ENCODE peak calls at places on chromosome 3, in seven cellular contexts. One of them, this sample, is unnamed.
A peak's percentile ranks its signal among the peaks of the same experiment; 100 is the strongest.

GRCh38 chr3:66362541-66362941 is 138.3 kb downstream of the LRIG1 start:
- DNase-seq in activated T-helper 1 cell treated with Interleukin-2 at 50 U/mL for 16 hours: no peak
- DNase-seq in activated naive CD8-positive, alpha-beta T cell treated with anti-CD3 and anti-CD28 coated beads for 36 hours: no peak
- DNase-seq in A172: peak; percentile 67
- DNase-seq in activated T-cell treated with anti-CD3 and anti-CD28 coated beads for 1 hour: no peak
- DNase-seq in vagina: no peak
- DNase-seq in fibroblast of pulmonary artery: peak; percentile 53
- DNase-seq in this sample: no peak

GRCh38 chr3:157082305-157082981 is 77.5 kb downstream of the CCNL1 start:
- DNase-seq in A172: peak; percentile 47
- DNase-seq in activated naive CD8-positive, alpha-beta T cell treated with anti-CD3 and anti-CD28 coated beads for 36 hours: no peak
- DNase-seq in activated T-cell treated with anti-CD3 and anti-CD28 coated beads for 1 hour: no peak
- DNase-seq in vagina: no peak
- DNase-seq in fibroblast of pulmonary artery: peak; percentile 40
- DNase-seq in activated T-helper 1 cell treated with Interleukin-2 at 50 U/mL for 16 hours: no peak
- DNase-seq in this sample: no peak

GRCh38 chr3:24709921-24710320 is 215.3 kb upstream of the THRB start:
- DNase-seq in vagina: no peak
- DNase-seq in fibroblast of pulmonary artery: no peak
- DNase-seq in activated T-cell treated with anti-CD3 and anti-CD28 coated beads for 1 hour: no peak
- DNase-seq in activated T-helper 1 cell treated with Interleukin-2 at 50 U/mL for 16 hours: no peak
- DNase-seq in A172: no peak
- DNase-seq in activated naive CD8-positive, alpha-beta T cell treated with anti-CD3 and anti-CD28 coated beads for 36 hours: no peak
- DNase-seq in this sample: no peak

GRCh38 chr3:55405436-55405835 is 81.7 kb downstream of the WNT5A start:
- DNase-seq in activated naive CD8-positive, alpha-beta T cell treated with anti-CD3 and anti-CD28 coated beads for 36 hours: no peak
- DNase-seq in activated T-cell treated with anti-CD3 and anti-CD28 coated beads for 1 hour: no peak
- DNase-seq in A172: peak; percentile 11
- DNase-seq in fibroblast of pulmonary artery: peak; percentile 35
- DNase-seq in vagina: no peak
- DNase-seq in activated T-helper 1 cell treated with Interleukin-2 at 50 U/mL for 16 hours: no peak
- DNase-seq in this sample: no peak

GRCh38 chr3:194281766-194282165 is 69.4 kb downstream of the CPN2 start:
- DNase-seq in activated T-cell treated with anti-CD3 and anti-CD28 coated beads for 1 hour: no peak
- DNase-seq in activated naive CD8-positive, alpha-beta T cell treated with anti-CD3 and anti-CD28 coated beads for 36 hours: no peak
- DNase-seq in activated T-helper 1 cell treated with Interleukin-2 at 50 U/mL for 16 hours: no peak
- DNase-seq in A172: no peak
- DNase-seq in vagina: no peak
- DNase-seq in fibroblast of pulmonary artery: no peak
- DNase-seq in this sample: no peak

GRCh38 chr3:6679510-6679909 is 181.4 kb upstream of the GRM7 start:
- DNase-seq in A172: no peak
- DNase-seq in fibroblast of pulmonary artery: no peak
- DNase-seq in activated T-cell treated with anti-CD3 and anti-CD28 coated beads for 1 hour: no peak
- DNase-seq in vagina: no peak
- DNase-seq in activated T-helper 1 cell treated with Interleukin-2 at 50 U/mL for 16 hours: no peak
- DNase-seq in activated naive CD8-positive, alpha-beta T cell treated with anti-CD3 and anti-CD28 coated beads for 36 hours: no peak
- DNase-seq in this sample: no peak

GRCh38 chr3:18369561-18370185 is 55.5 kb downstream of the SATB1 start:
- DNase-seq in A172: no peak
- DNase-seq in activated T-helper 1 cell treated with Interleukin-2 at 50 U/mL for 16 hours: no peak
- DNase-seq in activated T-cell treated with anti-CD3 and anti-CD28 coated beads for 1 hour: no peak
- DNase-seq in vagina: no peak
- DNase-seq in activated naive CD8-positive, alpha-beta T cell treated with anti-CD3 and anti-CD28 coated beads for 36 hours: no peak
- DNase-seq in fibroblast of pulmonary artery: no peak
- DNase-seq in this sample: no peak

GRCh38 chr3:65864357-65864904 is 174.3 kb downstream of the MAGI1 start:
- DNase-seq in fibroblast of pulmonary artery: no peak
- DNase-seq in A172: no peak
- DNase-seq in activated naive CD8-positive, alpha-beta T cell treated with anti-CD3 and anti-CD28 coated beads for 36 hours: no peak
- DNase-seq in activated T-cell treated with anti-CD3 and anti-CD28 coated beads for 1 hour: no peak
- DNase-seq in vagina: no peak
- DNase-seq in activated T-helper 1 cell treated with Interleukin-2 at 50 U/mL for 16 hours: no peak
- DNase-seq in this sample: no peak

GRCh38 chr3:33075996-33076395 is 20.9 kb downstream of the GLB1 start:
- DNase-seq in A172: peak; percentile 13
- DNase-seq in activated T-cell treated with anti-CD3 and anti-CD28 coated beads for 1 hour: no peak
- DNase-seq in vagina: no peak
- DNase-seq in activated T-helper 1 cell treated with Interleukin-2 at 50 U/mL for 16 hours: no peak
- DNase-seq in activated naive CD8-positive, alpha-beta T cell treated with anti-CD3 and anti-CD28 coated beads for 36 hours: no peak
- DNase-seq in fibroblast of pulmonary artery: peak; percentile 34
- DNase-seq in this sample: no peak

GRCh38 chr3:124785966-124786365 is 55.7 kb downstream of the UMPS start:
- DNase-seq in activated T-cell treated with anti-CD3 and anti-CD28 coated beads for 1 hour: no peak
- DNase-seq in vagina: no peak
- DNase-seq in activated naive CD8-positive, alpha-beta T cell treated with anti-CD3 and anti-CD28 coated beads for 36 hours: no peak
- DNase-seq in A172: no peak
- DNase-seq in activated T-helper 1 cell treated with Interleukin-2 at 50 U/mL for 16 hours: no peak
- DNase-seq in fibroblast of pulmonary artery: no peak
- DNase-seq in this sample: no peak

GRCh38 chr3:45944830-45945620 is 1.8 kb downstream of the CXCR6 start:
- DNase-seq in activated naive CD8-positive, alpha-beta T cell treated with anti-CD3 and anti-CD28 coated beads for 36 hours: no peak
- DNase-seq in activated T-helper 1 cell treated with Interleukin-2 at 50 U/mL for 16 hours: no peak
- DNase-seq in fibroblast of pulmonary artery: no peak
- DNase-seq in activated T-cell treated with anti-CD3 and anti-CD28 coated beads for 1 hour: no peak
- DNase-seq in A172: no peak
- DNase-seq in vagina: no peak
- DNase-seq in this sample: no peak

GRCh38 chr3:174986685-174987084 is 127.6 kb downstream of the NAALADL2 start:
- DNase-seq in activated T-helper 1 cell treated with Interleukin-2 at 50 U/mL for 16 hours: no peak
- DNase-seq in vagina: no peak
- DNase-seq in fibroblast of pulmonary artery: peak; percentile 41
- DNase-seq in activated naive CD8-positive, alpha-beta T cell treated with anti-CD3 and anti-CD28 coated beads for 36 hours: no peak
- DNase-seq in A172: no peak
- DNase-seq in activated T-cell treated with anti-CD3 and anti-CD28 coated beads for 1 hour: no peak
- DNase-seq in this sample: no peak

GRCh38 chr3:183106635-183107034 is 7.3 kb upstream of the MCCC1 start:
- DNase-seq in activated naive CD8-positive, alpha-beta T cell treated with anti-CD3 and anti-CD28 coated beads for 36 hours: no peak
- DNase-seq in activated T-cell treated with anti-CD3 and anti-CD28 coated beads for 1 hour: no peak
- DNase-seq in A172: no peak
- DNase-seq in activated T-helper 1 cell treated with Interleukin-2 at 50 U/mL for 16 hours: no peak
- DNase-seq in vagina: no peak
- DNase-seq in fibroblast of pulmonary artery: no peak
- DNase-seq in this sample: no peak

GRCh38 chr3:134313839-134314587 is 60.2 kb downstream of the AMOTL2 start:
- DNase-seq in vagina: no peak
- DNase-seq in activated T-cell treated with anti-CD3 and anti-CD28 coated beads for 1 hour: no peak
- DNase-seq in fibroblast of pulmonary artery: no peak
- DNase-seq in activated T-helper 1 cell treated with Interleukin-2 at 50 U/mL for 16 hours: no peak
- DNase-seq in activated naive CD8-positive, alpha-beta T cell treated with anti-CD3 and anti-CD28 coated beads for 36 hours: no peak
- DNase-seq in A172: peak; percentile 51
- DNase-seq in this sample: no peak

GRCh38 chr3:133591271-133591742 is 17.8 kb downstream of the CDV3 start:
- DNase-seq in A172: peak; percentile 69
- DNase-seq in activated naive CD8-positive, alpha-beta T cell treated with anti-CD3 and anti-CD28 coated beads for 36 hours: no peak
- DNase-seq in vagina: no peak
- DNase-seq in activated T-cell treated with anti-CD3 and anti-CD28 coated beads for 1 hour: no peak
- DNase-seq in activated T-helper 1 cell treated with Interleukin-2 at 50 U/mL for 16 hours: no peak
- DNase-seq in fibroblast of pulmonary artery: peak; percentile 75
- DNase-seq in this sample: no peak

GRCh38 chr3:78926523-78926922 is 841.3 kb downstream of the ROBO1 start:
- DNase-seq in activated naive CD8-positive, alpha-beta T cell treated with anti-CD3 and anti-CD28 coated beads for 36 hours: no peak
- DNase-seq in activated T-cell treated with anti-CD3 and anti-CD28 coated beads for 1 hour: no peak
- DNase-seq in A172: no peak
- DNase-seq in vagina: no peak
- DNase-seq in fibroblast of pulmonary artery: no peak
- DNase-seq in activated T-helper 1 cell treated with Interleukin-2 at 50 U/mL for 16 hours: no peak
- DNase-seq in this sample: no peak

GRCh38 chr3:51970606-51971300 is 3.1 kb downstream of the ABHD14B start:
- DNase-seq in vagina: no peak
- DNase-seq in fibroblast of pulmonary artery: no peak
- DNase-seq in activated naive CD8-positive, alpha-beta T cell treated with anti-CD3 and anti-CD28 coated beads for 36 hours: no peak
- DNase-seq in A172: no peak
- DNase-seq in activated T-helper 1 cell treated with Interleukin-2 at 50 U/mL for 16 hours: no peak
- DNase-seq in activated T-cell treated with anti-CD3 and anti-CD28 coated beads for 1 hour: no peak
- DNase-seq in this sample: no peak

GRCh38 chr3:182979719-182980191 is 583 bp downstream of the DCUN1D1 start:
- DNase-seq in activated naive CD8-positive, alpha-beta T cell treated with anti-CD3 and anti-CD28 coated beads for 36 hours: peak; percentile 6
- DNase-seq in A172: peak; percentile 19
- DNase-seq in vagina: no peak
- DNase-seq in activated T-cell treated with anti-CD3 and anti-CD28 coated beads for 1 hour: no peak
- DNase-seq in activated T-helper 1 cell treated with Interleukin-2 at 50 U/mL for 16 hours: peak; percentile 6
- DNase-seq in fibroblast of pulmonary artery: no peak
- DNase-seq in this sample: peak; percentile 35

GRCh38 chr3:78908236-78908635 is 859.6 kb downstream of the ROBO1 start:
- DNase-seq in activated naive CD8-positive, alpha-beta T cell treated with anti-CD3 and anti-CD28 coated beads for 36 hours: no peak
- DNase-seq in activated T-helper 1 cell treated with Interleukin-2 at 50 U/mL for 16 hours: no peak
- DNase-seq in fibroblast of pulmonary artery: peak; percentile 39
- DNase-seq in vagina: no peak
- DNase-seq in activated T-cell treated with anti-CD3 and anti-CD28 coated beads for 1 hour: no peak
- DNase-seq in A172: no peak
- DNase-seq in this sample: no peak

GRCh38 chr3:107791450-107791849 is 268.7 kb downstream of the BBX start:
- DNase-seq in A172: no peak
- DNase-seq in activated T-helper 1 cell treated with Interleukin-2 at 50 U/mL for 16 hours: no peak
- DNase-seq in activated T-cell treated with anti-CD3 and anti-CD28 coated beads for 1 hour: no peak
- DNase-seq in vagina: no peak
- DNase-seq in activated naive CD8-positive, alpha-beta T cell treated with anti-CD3 and anti-CD28 coated beads for 36 hours: no peak
- DNase-seq in fibroblast of pulmonary artery: no peak
- DNase-seq in this sample: no peak

GRCh38 chr3:36714343-36714742 is 50.0 kb downstream of the DCLK3 start:
- DNase-seq in activated T-cell treated with anti-CD3 and anti-CD28 coated beads for 1 hour: no peak
- DNase-seq in A172: peak; percentile 79
- DNase-seq in fibroblast of pulmonary artery: peak; percentile 17
- DNase-seq in activated naive CD8-positive, alpha-beta T cell treated with anti-CD3 and anti-CD28 coated beads for 36 hours: no peak
- DNase-seq in vagina: no peak
- DNase-seq in activated T-helper 1 cell treated with Interleukin-2 at 50 U/mL for 16 hours: no peak
- DNase-seq in this sample: no peak

GRCh38 chr3:188554404-188554803 is 400.4 kb downstream of the LPP start:
- DNase-seq in activated T-helper 1 cell treated with Interleukin-2 at 50 U/mL for 16 hours: no peak
- DNase-seq in A172: peak; percentile 48
- DNase-seq in activated T-cell treated with anti-CD3 and anti-CD28 coated beads for 1 hour: no peak
- DNase-seq in vagina: no peak
- DNase-seq in fibroblast of pulmonary artery: peak; percentile 52
- DNase-seq in activated naive CD8-positive, alpha-beta T cell treated with anti-CD3 and anti-CD28 coated beads for 36 hours: no peak
- DNase-seq in this sample: no peak

GRCh38 chr3:14640157-14640562 is 11.4 kb upstream of the CCDC174 start:
- DNase-seq in activated T-helper 1 cell treated with Interleukin-2 at 50 U/mL for 16 hours: no peak
- DNase-seq in A172: peak; percentile 50
- DNase-seq in vagina: no peak
- DNase-seq in fibroblast of pulmonary artery: peak; percentile 15
- DNase-seq in activated naive CD8-positive, alpha-beta T cell treated with anti-CD3 and anti-CD28 coated beads for 36 hours: no peak
- DNase-seq in activated T-cell treated with anti-CD3 and anti-CD28 coated beads for 1 hour: no peak
- DNase-seq in this sample: no peak

GRCh38 chr3:138172625-138173024 is 2.1 kb downstream of the DBR1 start:
- DNase-seq in fibroblast of pulmonary artery: no peak
- DNase-seq in activated T-cell treated with anti-CD3 and anti-CD28 coated beads for 1 hour: no peak
- DNase-seq in activated naive CD8-positive, alpha-beta T cell treated with anti-CD3 and anti-CD28 coated beads for 36 hours: no peak
- DNase-seq in vagina: no peak
- DNase-seq in activated T-helper 1 cell treated with Interleukin-2 at 50 U/mL for 16 hours: no peak
- DNase-seq in A172: no peak
- DNase-seq in this sample: no peak

GRCh38 chr3:128482857-128483656 is 9.9 kb downstream of the GATA2 start:
- DNase-seq in A172: peak; percentile 73
- DNase-seq in fibroblast of pulmonary artery: peak; percentile 67
- DNase-seq in activated T-cell treated with anti-CD3 and anti-CD28 coated beads for 1 hour: no peak
- DNase-seq in vagina: no peak
- DNase-seq in activated T-helper 1 cell treated with Interleukin-2 at 50 U/mL for 16 hours: no peak
- DNase-seq in activated naive CD8-positive, alpha-beta T cell treated with anti-CD3 and anti-CD28 coated beads for 36 hours: no peak
- DNase-seq in this sample: no peak

GRCh38 chr3:12984023-12984823 is 89.0 kb downstream of the IQSEC1 start:
- DNase-seq in A172: peak; percentile 58
- DNase-seq in fibroblast of pulmonary artery: peak; percentile 78
- DNase-seq in activated T-cell treated with anti-CD3 and anti-CD28 coated beads for 1 hour: peak; percentile 33
- DNase-seq in vagina: no peak
- DNase-seq in activated T-helper 1 cell treated with Interleukin-2 at 50 U/mL for 16 hours: peak; percentile 17
- DNase-seq in activated naive CD8-positive, alpha-beta T cell treated with anti-CD3 and anti-CD28 coated beads for 36 hours: peak; percentile 58
- DNase-seq in this sample: peak; percentile 70

GRCh38 chr3:37772773-37773291 is 88.8 kb upstream of the CTDSPL start:
- DNase-seq in A172: no peak
- DNase-seq in activated T-cell treated with anti-CD3 and anti-CD28 coated beads for 1 hour: no peak
- DNase-seq in vagina: no peak
- DNase-seq in activated naive CD8-positive, alpha-beta T cell treated with anti-CD3 and anti-CD28 coated beads for 36 hours: no peak
- DNase-seq in fibroblast of pulmonary artery: no peak
- DNase-seq in activated T-helper 1 cell treated with Interleukin-2 at 50 U/mL for 16 hours: no peak
- DNase-seq in this sample: no peak

GRCh38 chr3:171057075-171057474 is 30.6 kb upstream of the SLC2A2 start:
- DNase-seq in A172: no peak
- DNase-seq in activated T-helper 1 cell treated with Interleukin-2 at 50 U/mL for 16 hours: no peak
- DNase-seq in activated T-cell treated with anti-CD3 and anti-CD28 coated beads for 1 hour: no peak
- DNase-seq in fibroblast of pulmonary artery: no peak
- DNase-seq in activated naive CD8-positive, alpha-beta T cell treated with anti-CD3 and anti-CD28 coated beads for 36 hours: no peak
- DNase-seq in vagina: no peak
- DNase-seq in this sample: no peak